ENCODE peak calls at places on chromosomes 16 and 17, in four cellular contexts. Z is AG20443, S is astrocyte of the spinal cord, X is EL. B is an unnamed sample.
A peak's percentile ranks its signal among the peaks of the same experiment; 100 is the strongest.

GRCh38 chr16:68309798-68310197 is 948 bp downstream of the SLC7A6OS start:
- DNase-seq in Z (no peak), S (no peak), X (no peak), B (no peak)

GRCh38 chr17:49741009-49741691 is 22.8 kb downstream of the FAM117A start:
- DNase-seq in Z (peak; percentile 61), S (no peak), X (no peak), B (peak; percentile 71)

GRCh38 chr17:47718634-47719405 is 14.2 kb upstream of the TBX21 start:
- DNase-seq in Z (no peak), S (no peak), X (no peak), B (no peak)

GRCh38 chr16:16045879-16046278 is 96.5 kb downstream of the ABCC1 start:
- DNase-seq in Z (no peak), S (no peak), X (no peak), B (peak; percentile 16)

GRCh38 chr17:55334881-55335523 is 70.2 kb downstream of the HLF start:
- DNase-seq in Z (no peak), S (no peak), X (no peak), B (peak; percentile 14)

GRCh38 chr17:12528036-12528435 is 137.7 kb upstream of the MYOCD start:
- DNase-seq in Z (no peak), S (no peak), X (no peak), B (no peak)

GRCh38 chr17:83155128-83156081 is 76.0 kb downstream of the METRNL start:
- DNase-seq in Z (peak; percentile 90), S (peak; percentile 76), X (peak; percentile 95), B (peak; percentile 98)

GRCh38 chr16:51719376-51719775 is 568.3 kb upstream of the SALL1 start:
- DNase-seq in Z (no peak), S (no peak), X (no peak), B (no peak)

GRCh38 chr16:57185446-57185944 is 344 bp downstream of the PSME3IP1 start:
- DNase-seq in Z (peak; percentile 55), S (peak; percentile 61), X (peak; percentile 64), B (peak; percentile 89)

GRCh38 chr16:49651980-49652379 is 203.9 kb downstream of the ZNF423 start:
- DNase-seq in Z (no peak), S (no peak), X (no peak), B (no peak)

GRCh38 chr16:26019406-26019805 is 327.6 kb downstream of the HS3ST4 start:
- DNase-seq in Z (no peak), S (no peak), X (no peak), B (no peak)

GRCh38 chr16:72560617-72561016 is 388.7 kb upstream of the PMFBP1 start:
- DNase-seq in Z (no peak), S (no peak), X (no peak), B (no peak)

GRCh38 chr16:50428742-50429141 is 60.0 kb upstream of the BRD7 start:
- DNase-seq in Z (no peak), S (no peak), X (no peak), B (no peak)

GRCh38 chr16:50316848-50317630 is 50.7 kb downstream of the ADCY7 start:
- DNase-seq in Z (peak; percentile 16), S (peak; percentile 45), X (no peak), B (peak; percentile 45)

GRCh38 chr17:45029758-45030423 is 21.5 kb downstream of the DCAKD start:
- DNase-seq in Z (no peak), S (no peak), X (no peak), B (no peak)

B was measured in GM23248.